ENCODE peak calls at places on chromosomes 6 and 20, in eight cellular contexts. U is mucosa of descending colon; K is PC-3; E is H9; Z is fibroblast of mammary gland; F is lung; T is fibroblast of lung; D is CD4-positive, alpha-beta T cell. P is an unnamed sample.

GRCh38 chr6:170289971-170290305 is 940 bp downstream of the DLL1 start:
- DNase-seq in U (no peak), K (no peak), E (peak), Z (no peak), F (no peak), T (no peak), D (no peak), P (no peak)

GRCh38 chr6:113833537-113833936 is 23.6 kb upstream of the MARCKS start:
- DNase-seq in U (no peak), K (peak), E (no peak), Z (peak), F (no peak), T (peak), D (no peak), P (no peak)

GRCh38 chr6:136408205-136408604 is 118.6 kb upstream of the BCLAF1 start:
- DNase-seq in U (no peak), K (peak), E (no peak), Z (peak), F (no peak), T (peak), D (no peak), P (no peak)

GRCh38 chr6:36025932-36026327 is 1.5 kb upstream of the SLC26A8 start:
- DNase-seq in U (no peak), K (peak), E (no peak), Z (peak), F (no peak), T (peak), D (no peak), P (no peak)

GRCh38 chr6:68976260-68976659 is 341.2 kb downstream of the ADGRB3 start:
- DNase-seq in U (no peak), K (peak), E (no peak), Z (no peak), F (no peak), T (no peak), D (no peak), P (no peak)

GRCh38 chr20:19911810-19912382 is 105.3 kb upstream of the NAA20 start:
- DNase-seq in U (no peak), K (no peak), E (no peak), Z (no peak), F (no peak), T (no peak), D (no peak), P (no peak)

GRCh38 chr6:157528931-157529653 is 148.1 kb downstream of the ZDHHC14 start:
- DNase-seq in U (no peak), K (peak), E (no peak), Z (peak), F (no peak), T (peak), D (no peak), P (no peak)

GRCh38 chr20:3543901-3544507 is 73.2 kb downstream of the ATRN start:
- DNase-seq in U (no peak), K (peak), E (no peak), Z (no peak), F (no peak), T (peak), D (no peak), P (no peak)

GRCh38 chr6:53326372-53327016 is 22.3 kb downstream of the ELOVL5 start:
- DNase-seq in U (no peak), K (peak), E (peak), Z (peak), F (no peak), T (peak), D (no peak), P (no peak)

GRCh38 chr6:147586044-147586443 is 77.6 kb downstream of the SAMD5 start:
- DNase-seq in U (no peak), K (peak), E (no peak), Z (peak), F (no peak), T (peak), D (no peak), P (no peak)

GRCh38 chr20:48738399-48739304 is 89.1 kb downstream of the PREX1 start:
- DNase-seq in U (no peak), K (no peak), E (no peak), Z (no peak), F (no peak), T (no peak), D (no peak), P (no peak)

GRCh38 chr20:3716195-3716834 is 3.9 kb upstream of the SIGLEC1 start:
- DNase-seq in U (no peak), K (peak), E (peak), Z (peak), F (no peak), T (peak), D (no peak), P (no peak)

GRCh38 chr20:46394872-46395470 is 11.4 kb downstream of the ELMO2 start:
- DNase-seq in U (no peak), K (no peak), E (no peak), Z (no peak), F (no peak), T (no peak), D (no peak), P (no peak)

GRCh38 chr6:132418566-132418965 is 17.3 kb upstream of the MOXD1 start:
- DNase-seq in U (no peak), K (no peak), E (no peak), Z (no peak), F (no peak), T (no peak), D (no peak), P (no peak)

GRCh38 chr6:11586574-11586973 is 49.0 kb downstream of the TMEM170B start:
- DNase-seq in U (no peak), K (peak), E (no peak), Z (peak), F (no peak), T (peak), D (no peak), P (no peak)

GRCh38 chr20:17843246-17844132 is 125.1 kb downstream of the SNX5 start:
- DNase-seq in U (no peak), K (peak), E (no peak), Z (peak), F (no peak), T (peak), D (no peak), P (no peak)

GRCh38 chr6:24798740-24799540 is at the start of gene ARMH2:
- DNase-seq in U (no peak), K (no peak), E (no peak), Z (no peak), F (no peak), T (peak), D (no peak), P (no peak)

GRCh38 chr6:722608-723007 is 29.7 kb upstream of the EXOC2 start:
- DNase-seq in U (no peak), K (no peak), E (no peak), Z (peak), F (no peak), T (peak), D (no peak), P (no peak)

GRCh38 chr6:46909371-46909770 is 12.4 kb downstream of the ADGRF5 start:
- DNase-seq in U (no peak), K (no peak), E (peak), Z (no peak), F (no peak), T (peak), D (no peak), P (no peak)

GRCh38 chr6:170510631-170511030 is 42.5 kb downstream of the PSMB1 start:
- DNase-seq in U (no peak), K (no peak), E (no peak), Z (no peak), F (no peak), T (no peak), D (no peak), P (no peak)

GRCh38 chr6:82484001-82484400 is 120.4 kb downstream of the TPBG start:
- DNase-seq in U (no peak), K (no peak), E (no peak), Z (no peak), F (no peak), T (no peak), D (no peak), P (no peak)

GRCh38 chr6:144214622-144215401 is 64.5 kb downstream of the STX11 start:
- DNase-seq in U (peak), K (no peak), E (no peak), Z (no peak), F (no peak), T (no peak), D (no peak), P (no peak)

GRCh38 chr6:93222071-93222851 is 197.1 kb downstream of the EPHA7 start:
- DNase-seq in U (no peak), K (no peak), E (no peak), Z (no peak), F (no peak), T (no peak), D (no peak), P (no peak)

GRCh38 chr20:8144282-8145245 is 12.5 kb downstream of the PLCB1 start:
- DNase-seq in U (no peak), K (peak), E (peak), Z (peak), F (no peak), T (peak), D (no peak), P (no peak)

GRCh38 chr6:36443951-36444428 is 1.2 kb downstream of the KCTD20 start:
- DNase-seq in U (no peak), K (peak), E (peak), Z (no peak), F (no peak), T (no peak), D (no peak), P (no peak)

GRCh38 chr6:107819976-107820551 is 4.0 kb downstream of the SCML4 start:
- DNase-seq in U (no peak), K (no peak), E (peak), Z (no peak), F (no peak), T (no peak), D (peak), P (no peak)

GRCh38 chr20:18971574-18971973 is 158.0 kb downstream of the SCP2D1 start:
- DNase-seq in U (no peak), K (peak), E (no peak), Z (no peak), F (no peak), T (no peak), D (no peak), P (no peak)

GRCh38 chr6:32621372-32621771 is 15.8 kb upstream of the HLA-DQA1 start:
- DNase-seq in U (no peak), K (no peak), E (no peak), Z (no peak), F (no peak), T (no peak), D (no peak), P (no peak)

GRCh38 chr6:16651871-16652270 is 109.4 kb downstream of the ATXN1 start:
- DNase-seq in U (no peak), K (no peak), E (no peak), Z (no peak), F (no peak), T (no peak), D (no peak), P (no peak)

GRCh38 chr6:106918128-106918527 is 56.4 kb downstream of the CD24 start:
- DNase-seq in U (no peak), K (no peak), E (no peak), Z (no peak), F (no peak), T (no peak), D (no peak), P (no peak)

GRCh38 chr6:133606833-133607232 is 282.1 kb upstream of the TCF21 start:
- DNase-seq in U (no peak), K (no peak), E (no peak), Z (no peak), F (no peak), T (no peak), D (no peak), P (no peak)

GRCh38 chr6:85353012-85353411 is 96.9 kb upstream of the NT5E start:
- DNase-seq in U (no peak), K (no peak), E (no peak), Z (no peak), F (no peak), T (no peak), D (no peak), P (no peak)

GRCh38 chr6:149657441-149657840 is 8.9 kb upstream of the KATNA1 start:
- DNase-seq in U (no peak), K (no peak), E (no peak), Z (no peak), F (no peak), T (no peak), D (no peak), P (no peak)

GRCh38 chr20:50819344-50819743 is 24.5 kb downstream of the BCAS4 start:
- DNase-seq in U (no peak), K (no peak), E (no peak), Z (no peak), F (no peak), T (no peak), D (no peak), P (no peak)

GRCh38 chr6:168093634-168094033 is 14.6 kb upstream of the FRMD1 start:
- DNase-seq in U (no peak), K (no peak), E (no peak), Z (no peak), F (no peak), T (no peak), D (no peak), P (no peak)

DNA sequence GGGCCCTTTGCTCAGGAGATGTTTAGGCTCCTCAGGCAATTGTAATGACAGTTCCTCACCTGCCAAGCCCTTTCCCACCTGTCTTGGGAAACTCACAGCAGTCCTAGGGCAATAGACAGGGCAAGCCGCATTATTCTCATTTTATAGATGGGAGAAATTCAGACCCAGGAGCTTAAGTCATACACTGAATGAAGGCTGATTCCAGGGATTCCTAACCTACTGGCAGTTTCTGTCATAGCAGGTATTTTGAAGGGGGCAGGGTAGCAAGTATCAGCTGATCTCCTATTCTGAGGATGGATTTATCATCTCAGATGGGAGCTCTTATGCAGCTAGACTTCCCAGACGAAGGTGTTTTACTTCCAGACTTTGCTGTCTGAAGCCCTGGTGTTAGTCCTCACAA is 61.4 kb upstream of the MYL9 start:
- DNase-seq in U (no peak), K (no peak), E (no peak), Z (no peak), F (no peak), T (no peak), D (no peak), P (no peak)
- TF ChIP-seq CTCF in U (no peak), K (peak), E (peak), Z (no peak), F (no peak), T (no peak), D (no peak), P (no peak)

GRCh38 chr20:23050847-23051627 is 1.6 kb upstream of the THBD start:
- DNase-seq in U (peak), K (peak), E (peak), Z (peak), F (peak), T (peak), D (no peak), P (no peak)
- TF ChIP-seq CTCF in U (peak), K (peak), E (peak), Z (peak), F (peak), T (peak), D (no peak), P (peak)

GRCh38 chr6:73985891-73986290 is 289.9 kb downstream of the CD109 start:
- DNase-seq in U (no peak), K (peak), E (no peak), Z (peak), F (no peak), T (peak), D (no peak), P (no peak)
- TF ChIP-seq CTCF in U (no peak), K (peak), E (peak), Z (peak), F (no peak), T (peak), D (no peak), P (no peak)

GRCh38 chr6:109793015-109793414 is 101.9 kb downstream of the FIG4 start:
- DNase-seq in U (no peak), K (peak), E (no peak), Z (peak), F (no peak), T (no peak), D (no peak), P (no peak)
- TF ChIP-seq CTCF in U (no peak), K (no peak), E (no peak), Z (no peak), F (no peak), T (no peak), D (no peak), P (no peak)

DNA sequence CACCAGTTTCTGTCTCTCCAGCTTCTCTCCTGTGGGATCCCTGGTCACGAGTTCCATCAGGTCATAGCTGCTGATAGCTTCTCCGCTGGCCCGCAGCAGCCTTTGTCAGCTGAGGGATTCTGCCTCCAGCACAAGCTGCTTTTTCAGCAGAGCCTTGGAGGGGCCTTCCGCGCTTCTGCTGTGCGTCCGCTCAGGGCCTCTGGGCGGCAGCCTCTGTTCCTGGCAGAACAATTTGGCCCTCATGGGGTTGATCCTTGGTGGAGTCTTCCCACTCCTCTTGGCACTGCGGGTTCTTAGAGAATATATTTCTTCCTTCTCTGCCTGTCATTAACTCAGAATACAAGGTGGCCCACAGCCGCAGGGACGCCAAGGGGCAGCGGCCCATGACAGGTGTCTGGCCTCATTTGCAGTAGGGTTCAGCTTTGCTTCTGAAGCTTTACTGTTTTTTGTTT is 158.8 kb downstream of the DTNBP1 start:
- DNase-seq in U (peak), K (no peak), E (no peak), Z (peak), F (no peak), T (no peak), D (no peak), P (no peak)
- TF ChIP-seq CTCF in U (no peak), K (no peak), E (no peak), Z (peak), F (no peak), T (peak), D (no peak), P (peak)